ENCODE peak calls at places on chromosome 14, in six cellular contexts. F, O, Q, H, X and E are unnamed samples.

GRCh38 chr14:54881761-54882401 is 20.7 kb downstream of the GCH1 start:
- DNase-seq in F (peak; percentile 69), O (no peak), Q (no peak), H (no peak), X (no peak), E (no peak)

GRCh38 chr14:72906316-72906715 is 12.4 kb upstream of the DPF3 start:
- DNase-seq in F (peak; percentile 73), O (no peak), Q (no peak), H (no peak), X (no peak), E (no peak)

GRCh38 chr14:57209561-57209960 is 59.1 kb downstream of the EXOC5 start:
- DNase-seq in F (peak; percentile 22), O (no peak), Q (no peak), H (no peak), X (no peak), E (no peak)

GRCh38 chr14:65277027-65277426 is 135.5 kb upstream of the FUT8 start:
- DNase-seq in F (no peak), O (no peak), Q (no peak), H (no peak), X (no peak), E (no peak)

GRCh38 chr14:78022059-78022458 is 148.1 kb upstream of the NRXN3 start:
- DNase-seq in F (peak; percentile 47), O (no peak), Q (no peak), H (peak; percentile 84), X (peak; percentile 42), E (peak; percentile 28)

GRCh38 chr14:77498984-77499527 is 440 bp upstream of the ISM2 start:
- DNase-seq in F (no peak), O (no peak), Q (no peak), H (peak; percentile 20), X (no peak), E (no peak)

GRCh38 chr14:35631071-35631805 is 97.3 kb downstream of the INSM2 start:
- DNase-seq in F (no peak), O (no peak), Q (no peak), H (no peak), X (no peak), E (no peak)

GRCh38 chr14:63448841-63449240 is 94.3 kb downstream of the PPP2R5E start:
- DNase-seq in F (no peak), O (no peak), Q (no peak), H (no peak), X (no peak), E (no peak)

GRCh38 chr14:53355581-53356112 is 202.5 kb upstream of the DDHD1 start:
- DNase-seq in F (peak; percentile 44), O (no peak), Q (no peak), H (no peak), X (no peak), E (no peak)

GRCh38 chr14:45252356-45253069 is 489 bp downstream of the MIS18BP1 start:
- DNase-seq in F (peak; percentile 33), O (no peak), Q (no peak), H (peak; percentile 29), X (no peak), E (no peak)

GRCh38 chr14:65840786-65841185 is 428.3 kb downstream of the FUT8 start:
- DNase-seq in F (peak; percentile 59), O (no peak), Q (no peak), H (no peak), X (no peak), E (no peak)

GRCh38 chr14:59271734-59272133 is 83.3 kb downstream of the DAAM1 start:
- DNase-seq in F (peak; percentile 70), O (no peak), Q (no peak), H (no peak), X (no peak), E (no peak)

GRCh38 chr14:85248881-85249635 is 280.9 kb upstream of the FLRT2 start:
- DNase-seq in F (peak; percentile 39), O (no peak), Q (no peak), H (peak; percentile 48), X (no peak), E (no peak)

GRCh38 chr14:61252354-61253063 is 28.6 kb downstream of the TMEM30B start:
- DNase-seq in F (peak; percentile 95), O (peak; percentile 65), Q (peak; percentile 59), H (peak; percentile 88), X (peak; percentile 73), E (peak; percentile 83)

GRCh38 chr14:58280954-58281787 is 17.2 kb upstream of the ARID4A start:
- DNase-seq in F (peak; percentile 95), O (no peak), Q (no peak), H (peak; percentile 86), X (peak; percentile 65), E (no peak)

GRCh38 chr14:61528591-61529021 is 166.7 kb upstream of the HIF1A start:
- DNase-seq in F (peak; percentile 76), O (no peak), Q (no peak), H (no peak), X (no peak), E (no peak)

GRCh38 chr14:58772814-58773620 is 135.3 kb downstream of the DACT1 start:
- DNase-seq in F (no peak), O (no peak), Q (no peak), H (no peak), X (no peak), E (no peak)

GRCh38 chr14:96735509-96735908 is 61.7 kb upstream of the VRK1 start:
- DNase-seq in F (no peak), O (no peak), Q (no peak), H (no peak), X (no peak), E (no peak)

GRCh38 chr14:37384870-37385596 is 187.3 kb downstream of the MIPOL1 start:
- DNase-seq in F (no peak), O (no peak), Q (no peak), H (no peak), X (no peak), E (no peak)

GRCh38 chr14:31194095-31194494 is 13.5 kb downstream of the HECTD1 start:
- DNase-seq in F (peak; percentile 38), O (no peak), Q (no peak), H (no peak), X (no peak), E (no peak)

GRCh38 chr14:56181666-56182065 is 63.5 kb downstream of the PELI2 start:
- DNase-seq in F (no peak), O (no peak), Q (no peak), H (no peak), X (no peak), E (no peak)

GRCh38 chr14:70642313-70643235 is 858 bp downstream of the TTC9 start:
- DNase-seq in F (peak; percentile 1), O (no peak), Q (no peak), H (peak; percentile 22), X (no peak), E (no peak)

GRCh38 chr14:61321385-61322010 is at the start of gene PRKCH:
- DNase-seq in F (peak; percentile 65), O (peak; percentile 27), Q (no peak), H (peak; percentile 74), X (peak; percentile 84), E (no peak)

GRCh38 chr14:61188196-61188595 is 92.9 kb downstream of the TMEM30B start:
- DNase-seq in F (peak; percentile 52), O (peak; percentile 25), Q (no peak), H (peak; percentile 55), X (peak; percentile 19), E (no peak)

GRCh38 chr14:94355191-94355794 is 32.2 kb upstream of the SERPINA6 start:
- DNase-seq in F (peak; percentile 81), O (peak; percentile 35), Q (no peak), H (peak; percentile 53), X (peak; percentile 12), E (no peak)

GRCh38 chr14:70045715-70046535 is 142.8 kb downstream of the SLC8A3 start:
- DNase-seq in F (peak; percentile 79), O (no peak), Q (no peak), H (peak; percentile 80), X (peak; percentile 37), E (no peak)

GRCh38 chr14:41986083-41986645 is 379.5 kb downstream of the LRFN5 start:
- DNase-seq in F (no peak), O (no peak), Q (no peak), H (no peak), X (no peak), E (no peak)

GRCh38 chr14:100370003-100370402 is 46.9 kb downstream of the SLC25A47 start:
- DNase-seq in F (no peak), O (no peak), Q (no peak), H (no peak), X (no peak), E (no peak)

GRCh38 chr14:100371773-100372172 is 48.6 kb downstream of the SLC25A47 start:
- DNase-seq in F (no peak), O (no peak), Q (no peak), H (no peak), X (no peak), E (no peak)

GRCh38 chr14:100365741-100366140 is 42.6 kb downstream of the SLC25A47 start:
- DNase-seq in F (no peak), O (no peak), Q (no peak), H (no peak), X (no peak), E (no peak)

GRCh38 chr14:100372357-100373048 is 49.4 kb downstream of the SLC25A47 start:
- DNase-seq in F (no peak), O (no peak), Q (no peak), H (no peak), X (no peak), E (no peak)

GRCh38 chr14:100369019-100369418 is 45.9 kb downstream of the SLC25A47 start:
- DNase-seq in F (no peak), O (no peak), Q (no peak), H (no peak), X (peak; percentile 25), E (no peak)
- H3K36me3 ChIP-seq in F (peaks cover 6% of the 10 kb centered on the region), O (no peaks in the 10 kb centered on the region), Q (peaks cover 3% of the 10 kb centered on the region), H (no peaks in the 10 kb centered on the region), X (peaks cover 52% of the 10 kb centered on the region), E (no peaks in the 10 kb centered on the region)

DNA sequence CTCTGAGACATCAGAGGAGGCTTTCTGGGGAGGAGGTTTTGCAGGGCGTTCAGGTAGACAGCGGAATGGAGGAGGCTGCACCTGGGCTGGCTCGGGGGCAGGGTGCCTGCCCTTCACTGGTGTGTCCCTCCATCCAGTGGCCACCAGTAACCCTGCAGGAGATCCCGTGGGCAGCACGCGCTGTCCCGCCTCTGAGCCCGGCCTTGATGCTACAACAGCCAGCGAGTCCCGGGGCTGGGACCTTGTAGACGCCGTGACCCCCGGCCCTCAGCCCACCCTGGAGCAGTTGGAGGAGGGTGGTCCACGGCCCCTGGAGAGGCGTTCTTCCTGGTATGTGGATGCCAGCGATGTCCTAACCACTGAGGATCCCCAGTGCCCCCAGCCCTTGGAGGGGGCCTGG is 10.0 kb upstream of the ADSS1 start:
- DNase-seq in F (no peak), O (no peak), Q (no peak), H (no peak), X (no peak), E (no peak)
- H3K36me3 ChIP-seq in F (peaks cover 3% of the 10 kb centered on the region), O (no peaks in the 10 kb centered on the region), Q (peaks cover 58% of the 10 kb centered on the region), H (no peaks in the 10 kb centered on the region), X (peaks cover 77% of the 10 kb centered on the region), E (no peaks in the 10 kb centered on the region)

GRCh38 chr14:102046337-102047278 is 40.2 kb downstream of the HSP90AA1 start:
- DNase-seq in F (peak; percentile 66), O (peak; percentile 66), Q (peak; percentile 65), H (peak; percentile 93), X (peak; percentile 86), E (no peak)
- H3K36me3 ChIP-seq in F (peaks cover 64% of the 10 kb centered on the region), O (no peaks in the 10 kb centered on the region), Q (peaks cover 76% of the 10 kb centered on the region), H (no peaks in the 10 kb centered on the region), X (peaks cover 96% of the 10 kb centered on the region), E (peaks cover 7% of the 10 kb centered on the region)

DNA sequence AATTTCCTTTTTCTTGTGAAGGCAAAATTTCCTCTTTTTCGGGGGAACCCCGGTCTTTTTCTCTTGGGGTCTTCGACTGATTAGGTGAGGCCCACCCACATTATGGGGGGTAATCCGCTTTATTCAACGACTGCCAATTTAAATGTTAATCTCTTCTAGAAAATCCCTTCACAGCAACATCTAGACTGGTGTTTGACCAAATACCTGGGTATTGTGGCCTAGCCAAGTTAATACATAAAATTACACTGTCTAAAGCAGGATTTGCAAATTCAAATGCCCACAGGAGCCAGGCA is 170.0 kb upstream of the FOXN3 start:
- DNase-seq in F (no peak), O (no peak), Q (no peak), H (no peak), X (no peak), E (no peak)
- H3K36me3 ChIP-seq in F (no peaks in the 10 kb centered on the region), O (no peaks in the 10 kb centered on the region), Q (no peaks in the 10 kb centered on the region), H (no peaks in the 10 kb centered on the region), X (no peaks in the 10 kb centered on the region), E (no peaks in the 10 kb centered on the region)